ENCODE peak calls at places on chromosomes 16 and 17, in six cellular contexts. D, A, R, X, B and I are unnamed samples.

GRCh38 chr17:40702271-40702670 is 1.3 kb downstream of the KRT24 start:
- DNase-seq in D (no peak), A (no peak), R (no peak), X (no peak), B (no peak), I (no peak)

GRCh38 chr16:11253009-11253994 is 2.7 kb downstream of the SOCS1 start:
- DNase-seq in D (peak), A (no peak), R (no peak), X (peak), B (no peak), I (no peak)

GRCh38 chr17:17832040-17832363 is 4.8 kb downstream of the SREBF1 start:
- DNase-seq in D (no peak), A (no peak), R (no peak), X (no peak), B (no peak), I (no peak)

GRCh38 chr16:82042841-82043240 is 7.8 kb downstream of the HSD17B2 start:
- DNase-seq in D (no peak), A (no peak), R (no peak), X (no peak), B (no peak), I (no peak)

GRCh38 chr16:85759631-85760419 is 8.9 kb upstream of the C16orf74 start:
- DNase-seq in D (peak), A (no peak), R (no peak), X (peak), B (peak), I (no peak)

GRCh38 chr16:88566158-88566557 is 4.0 kb upstream of the ZC3H18 start:
- DNase-seq in D (no peak), A (no peak), R (no peak), X (peak), B (no peak), I (peak)

GRCh38 chr16:2968738-2969544 is at the start of gene PAQR4:
- DNase-seq in D (peak), A (peak), R (peak), X (peak), B (peak), I (peak)

GRCh38 chr17:49241763-49242312 is 11.3 kb upstream of the PHOSPHO1 start:
- DNase-seq in D (no peak), A (no peak), R (no peak), X (no peak), B (no peak), I (no peak)

GRCh38 chr16:2842340-2843000 is 12.4 kb downstream of the ZG16B start:
- DNase-seq in D (peak), A (peak), R (no peak), X (no peak), B (peak), I (no peak)

GRCh38 chr17:47201168-47201567 is 8.0 kb upstream of the MYL4 start:
- DNase-seq in D (no peak), A (no peak), R (no peak), X (no peak), B (no peak), I (no peak)

GRCh38 chr16:69150146-69150865 is 17.9 kb downstream of the UTP4 start:
- DNase-seq in D (peak), A (peak), R (no peak), X (peak), B (peak), I (peak)

GRCh38 chr17:31216053-31216751 is 80.8 kb downstream of the OMG start:
- DNase-seq in D (peak), A (no peak), R (no peak), X (peak), B (no peak), I (peak)

GRCh38 chr16:8924214-8924613 is 39.5 kb downstream of the USP7 start:
- DNase-seq in D (peak), A (no peak), R (peak), X (no peak), B (no peak), I (no peak)

GRCh38 chr17:27544350-27545131 is 86.4 kb upstream of the LGALS9 start:
- DNase-seq in D (peak), A (no peak), R (no peak), X (peak), B (no peak), I (no peak)

GRCh38 chr16:89827383-89828198 is 684 bp upstream of the SPIRE2 start:
- DNase-seq in D (no peak), A (no peak), R (no peak), X (no peak), B (peak), I (peak)

GRCh38 chr16:72561-73537 is at the start of gene RHBDF1:
- DNase-seq in D (peak), A (peak), R (no peak), X (peak), B (peak), I (no peak)

GRCh38 chr16:1428511-1428910 is 2.4 kb upstream of the PERCC1 start:
- DNase-seq in D (peak), A (no peak), R (no peak), X (no peak), B (peak), I (no peak)

GRCh38 chr16:86722970-86723369 is 144.6 kb downstream of the FOXL1 start:
- DNase-seq in D (no peak), A (no peak), R (no peak), X (peak), B (no peak), I (no peak)

GRCh38 chr17:50691550-50692447 is 15.9 kb downstream of the ANKRD40 start:
- DNase-seq in D (no peak), A (no peak), R (no peak), X (no peak), B (no peak), I (no peak)

GRCh38 chr17:47423406-47424295 is 99.9 kb downstream of the EFCAB13 start:
- DNase-seq in D (peak), A (no peak), R (no peak), X (peak), B (peak), I (no peak)

GRCh38 chr17:50817142-50817751 is 18.1 kb upstream of the WFIKKN2 start:
- DNase-seq in D (peak), A (no peak), R (no peak), X (no peak), B (peak), I (no peak)

GRCh38 chr17:34755371-34755770 is 176.0 kb downstream of the TMEM132E start:
- DNase-seq in D (no peak), A (peak), R (peak), X (no peak), B (no peak), I (no peak)

GRCh38 chr16:31215287-31216115 is 1.4 kb downstream of the PYDC1 start:
- DNase-seq in D (no peak), A (peak), R (peak), X (peak), B (peak), I (peak)

GRCh38 chr17:45022288-45022648 is 29.2 kb downstream of the DCAKD start:
- DNase-seq in D (no peak), A (no peak), R (no peak), X (no peak), B (no peak), I (no peak)

GRCh38 chr17:78645421-78646295 is 68.5 kb upstream of the DNAH17 start:
- DNase-seq in D (peak), A (peak), R (peak), X (no peak), B (peak), I (peak)

GRCh38 chr16:70752381-70752780 is 48.6 kb downstream of the VAC14 start:
- DNase-seq in D (no peak), A (no peak), R (no peak), X (no peak), B (no peak), I (no peak)

DNA sequence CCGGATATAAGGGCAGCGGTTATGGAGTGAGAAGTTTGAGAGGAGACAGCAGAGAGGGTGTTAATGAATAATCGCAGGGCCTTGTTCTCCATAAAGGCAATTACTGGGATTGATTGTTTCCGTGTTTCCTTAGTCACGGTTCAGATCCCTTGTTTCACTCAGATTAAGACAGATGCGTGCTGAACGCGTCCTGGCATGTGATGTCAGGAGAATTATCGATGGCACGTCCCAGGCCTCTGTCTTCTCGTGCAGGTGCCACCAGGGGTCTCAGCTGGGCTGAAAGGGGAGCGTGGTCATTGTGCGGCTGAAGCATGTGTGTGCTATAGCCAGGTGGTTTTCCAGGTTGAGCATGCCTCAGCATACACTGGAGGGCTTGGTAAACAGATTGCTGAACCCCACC is 142.4 kb upstream of the NOL11 start:
- DNase-seq in D (peak), A (no peak), R (no peak), X (no peak), B (no peak), I (no peak)
- TF ChIP-seq CTCF in D (peak), A (no peak), R (no peak), X (no peak), B (peak), I (no peak)

DNA sequence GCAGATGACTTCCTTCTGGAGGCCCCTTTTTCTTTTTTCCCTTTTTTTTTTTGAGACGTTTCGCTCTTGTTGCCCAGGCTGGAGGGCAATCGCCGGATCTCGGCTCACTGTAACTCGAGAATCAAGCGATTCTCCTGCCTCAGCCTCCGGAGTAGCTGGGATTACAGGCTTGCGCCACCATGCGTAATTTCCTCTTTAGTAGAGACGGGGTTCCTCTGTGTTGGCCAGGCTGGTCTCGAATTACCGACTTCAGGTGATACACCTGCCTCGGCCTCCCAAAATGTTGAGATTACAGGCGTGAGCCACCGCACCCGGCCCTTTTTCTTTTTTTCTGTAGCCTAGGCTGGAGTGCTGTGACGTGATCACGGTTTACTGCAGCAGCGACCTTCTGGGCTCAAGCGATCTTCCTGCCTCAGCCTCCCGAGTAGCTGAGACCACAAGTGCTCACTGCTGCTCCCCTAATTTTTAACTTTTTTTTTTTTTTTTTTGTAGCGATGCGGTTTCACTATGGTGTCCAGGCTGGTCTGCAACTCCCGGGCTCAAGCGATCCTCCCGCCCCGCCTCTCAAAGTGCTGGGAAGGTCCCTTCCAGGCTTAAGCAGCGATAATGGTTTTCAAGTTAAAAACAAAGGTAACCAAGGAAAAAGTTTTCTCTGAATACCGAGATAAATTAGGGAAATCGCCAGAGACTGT is 956 bp upstream of the IST1 start:
- DNase-seq in D (peak), A (peak), R (peak), X (peak), B (peak), I (peak)
- TF ChIP-seq CTCF in D (no peak), A (no peak), R (no peak), X (no peak), B (peak), I (peak)

DNA sequence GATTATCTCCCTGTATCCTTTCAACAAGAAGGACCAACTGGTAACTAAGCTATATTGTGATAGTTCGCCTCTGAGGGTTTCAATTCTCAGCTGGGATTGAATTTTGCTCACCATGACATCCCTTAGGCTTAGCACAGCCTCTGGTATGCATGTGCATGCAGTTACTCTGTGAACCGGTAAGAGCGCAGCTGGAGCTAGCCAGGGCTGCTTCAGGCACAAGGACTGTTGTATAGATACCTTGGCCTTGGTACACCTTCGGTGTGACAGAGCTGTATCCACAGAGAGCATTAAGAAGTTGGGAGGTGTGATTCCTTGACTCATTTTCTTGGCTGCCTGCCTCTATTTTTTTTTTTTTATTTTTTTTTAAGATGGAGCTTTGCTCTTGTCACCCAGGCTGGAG is 2.3 kb upstream of the NUTF2 start:
- DNase-seq in D (no peak), A (no peak), R (no peak), X (peak), B (peak), I (no peak)
- TF ChIP-seq CTCF in D (no peak), A (no peak), R (no peak), X (no peak), B (peak), I (no peak)

DNA sequence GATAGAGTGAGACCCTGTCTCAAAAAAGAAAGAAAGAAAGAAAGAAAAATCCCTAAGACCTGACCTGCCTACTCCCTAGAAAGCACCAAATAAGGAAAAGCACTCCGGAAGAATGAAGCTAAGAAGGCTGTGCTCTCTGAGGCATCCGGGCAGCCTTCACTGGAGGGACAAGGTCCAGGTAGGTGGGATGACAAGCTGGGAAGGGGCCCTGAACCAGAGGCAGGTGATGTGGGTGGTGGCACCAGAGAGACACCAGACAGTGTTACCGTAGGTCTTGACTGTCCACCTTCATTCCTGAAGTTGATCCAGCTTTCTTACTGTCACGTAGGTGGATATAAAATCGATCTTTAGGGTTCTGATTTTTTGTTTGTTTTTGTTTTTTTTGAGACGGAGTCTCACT is 26.3 kb downstream of the SMTNL2 start:
- DNase-seq in D (no peak), A (no peak), R (no peak), X (no peak), B (no peak), I (no peak)
- TF ChIP-seq CTCF in D (no peak), A (no peak), R (no peak), X (no peak), B (no peak), I (no peak)

GRCh38 chr16:67653131-67654068 is 6.7 kb downstream of the ACD start:
- DNase-seq in D (no peak), A (no peak), R (no peak), X (no peak), B (peak), I (no peak)
- TF ChIP-seq CTCF in D (no peak), A (no peak), R (no peak), X (peak), B (peak), I (peak)

GRCh38 chr17:2564876-2565275 is 28.6 kb upstream of the PAFAH1B1 start:
- DNase-seq in D (no peak), A (no peak), R (no peak), X (peak), B (no peak), I (no peak)
- TF ChIP-seq CTCF in D (no peak), A (no peak), R (no peak), X (no peak), B (no peak), I (no peak)

DNA sequence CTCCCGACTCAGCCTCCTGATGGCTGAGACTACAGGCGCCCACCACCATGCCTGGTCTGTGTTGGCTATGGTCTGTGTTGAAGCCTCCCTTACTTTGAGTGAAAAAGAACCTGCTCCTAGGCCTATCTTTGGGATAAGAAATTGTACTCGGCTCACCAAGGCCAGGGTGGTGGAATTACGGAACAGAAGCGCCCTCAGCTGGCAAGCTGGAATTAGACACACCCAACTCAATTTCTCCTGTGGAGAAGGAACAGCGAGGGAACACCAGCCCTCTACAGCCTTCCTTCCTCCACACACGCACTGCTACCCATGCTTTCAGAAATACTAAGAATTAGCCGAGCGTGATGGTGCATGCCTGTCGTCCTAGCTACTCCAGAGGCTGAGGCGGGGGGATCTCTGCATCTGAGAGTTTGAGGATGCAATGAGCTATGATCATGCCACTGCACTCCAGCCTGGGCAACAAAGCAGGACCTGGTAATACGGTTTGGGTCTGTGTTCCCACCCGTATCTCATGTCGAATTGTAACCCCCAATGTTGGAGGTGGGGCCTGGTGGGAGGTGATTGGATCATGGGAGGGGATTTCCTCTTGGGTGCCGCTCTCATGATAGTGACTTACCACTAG is 40.1 kb upstream of the RBBP6 start:
- DNase-seq in D (peak), A (no peak), R (no peak), X (peak), B (peak), I (peak)
- TF ChIP-seq CTCF in D (peak), A (no peak), R (no peak), X (peak), B (peak), I (peak)